ENCODE peak calls at places on chromosomes 16 and 17, in four cellular contexts. R is A549, K is K562, G is GM12878. H is an unnamed sample.
A peak's percentile ranks its signal among the peaks of the same experiment; 100 is the strongest.

GRCh38 chr16:28304214-28304613 is 11.9 kb downstream of the SBK1 start:
- DNase-seq in R (no peak), K (peak; percentile 79), G (no peak), H (peak; percentile 48)

GRCh38 chr16:70766176-70766575 is 34.8 kb downstream of the VAC14 start:
- DNase-seq in R (no peak), K (no peak), G (no peak), H (no peak)

GRCh38 chr16:2468142-2468724 is 2.9 kb upstream of the NTN3 start:
- DNase-seq in R (peak; percentile 23), K (no peak), G (no peak), H (no peak)

GRCh38 chr16:56532714-56533113 is 12.9 kb upstream of the BBS2 start:
- DNase-seq in R (no peak), K (peak; percentile 27), G (no peak), H (peak; percentile 25)

GRCh38 chr17:35740997-35741931 is 9.8 kb downstream of the RASL10B start:
- DNase-seq in R (no peak), K (peak; percentile 79), G (no peak), H (no peak)

GRCh38 chr16:89619880-89620279 is 6.4 kb downstream of the DPEP1 start:
- DNase-seq in R (no peak), K (no peak), G (no peak), H (no peak)

GRCh38 chr17:13961262-13961661 is 108.0 kb upstream of the COX10 start:
- DNase-seq in R (no peak), K (no peak), G (no peak), H (no peak)

GRCh38 chr17:62178579-62178978 is 113.5 kb upstream of the MED13 start:
- DNase-seq in R (no peak), K (no peak), G (no peak), H (no peak)

GRCh38 chr16:23905027-23905426 is 69.2 kb downstream of the PRKCB start:
- DNase-seq in R (peak; percentile 15), K (no peak), G (no peak), H (no peak)

GRCh38 chr17:29572691-29573557 is 4.4 kb downstream of the TP53I13 start:
- DNase-seq in R (no peak), K (peak; percentile 71), G (no peak), H (no peak)

GRCh38 chr16:31869511-31870201 is 4.0 kb upstream of the ZNF267 start:
- DNase-seq in R (no peak), K (no peak), G (peak; percentile 63), H (no peak)

GRCh38 chr17:5769936-5770335 is 185.6 kb upstream of the NLRP1 start:
- DNase-seq in R (no peak), K (no peak), G (no peak), H (no peak)

GRCh38 chr16:62018301-62019060 is 17.8 kb downstream of the CDH8 start:
- DNase-seq in R (no peak), K (no peak), G (no peak), H (no peak)

GRCh38 chr16:58028541-58029070 is 3.1 kb downstream of the MMP15 start:
- DNase-seq in R (no peak), K (no peak), G (no peak), H (no peak)

GRCh38 chr17:63950940-63951907 is 19.1 kb upstream of the CD79B start:
- DNase-seq in R (peak; percentile 74), K (peak; percentile 45), G (no peak), H (peak; percentile 62)

GRCh38 chr17:43609613-43610385 is 51.9 kb downstream of the MEOX1 start:
- DNase-seq in R (no peak), K (no peak), G (no peak), H (no peak)

GRCh38 chr17:43612515-43612914 is 49.2 kb downstream of the MEOX1 start:
- DNase-seq in R (no peak), K (no peak), G (no peak), H (peak; percentile 50)

GRCh38 chr17:43604549-43604948 is 57.2 kb downstream of the MEOX1 start:
- DNase-seq in R (no peak), K (no peak), G (no peak), H (no peak)

GRCh38 chr17:43611230-43611969 is 50.3 kb downstream of the MEOX1 start:
- DNase-seq in R (no peak), K (peak; percentile 63), G (no peak), H (no peak)

DNA sequence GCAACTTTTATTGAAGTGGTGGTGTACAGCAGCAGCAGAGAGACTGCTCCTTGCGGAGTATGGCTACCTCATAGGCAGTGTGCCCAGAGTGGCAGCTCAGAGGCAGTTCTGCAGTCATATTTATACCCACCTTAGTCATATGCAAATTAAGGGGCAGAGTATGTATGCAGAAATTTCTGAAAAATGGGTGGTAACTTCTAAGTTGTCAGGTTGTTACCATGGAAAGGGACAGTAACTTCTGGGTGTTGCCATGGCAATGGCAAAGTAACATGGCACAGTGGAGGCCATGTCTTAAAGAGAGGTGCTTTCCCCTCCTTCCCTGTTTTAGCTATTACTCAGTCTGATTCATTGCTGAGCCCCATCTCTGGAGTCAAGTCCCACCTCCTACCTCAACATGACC is 53.4 kb downstream of the MEOX1 start:
- DNase-seq in R (no peak), K (no peak), G (peak; percentile 28), H (no peak)
- TF ChIP-seq MYC in R (no peak), K (no peak), G (no peak), H (no peak)

DNA sequence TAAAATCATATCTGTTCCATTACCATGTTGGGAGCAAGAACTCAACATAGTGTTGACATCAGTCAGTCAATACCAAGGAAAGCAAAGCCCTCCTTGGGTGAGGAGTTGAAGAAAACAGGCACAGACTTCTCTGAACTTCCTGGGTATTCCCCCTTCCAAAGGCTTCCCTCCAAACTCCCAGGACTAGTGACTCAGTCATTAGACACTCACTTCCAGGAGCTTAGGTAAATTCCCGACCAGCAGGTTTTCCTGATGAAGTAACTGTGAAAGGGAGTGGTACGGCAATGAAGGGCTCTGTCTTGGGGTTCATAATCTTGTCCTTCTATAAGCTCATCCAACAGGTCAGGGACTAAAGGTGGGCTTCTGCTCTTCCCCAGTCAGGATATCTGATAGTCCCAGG is 293.8 kb upstream of the AXIN2 start:
- DNase-seq in R (peak; percentile 28), K (no peak), G (no peak), H (no peak)
- TF ChIP-seq USF2 in R (no peak), K (no peak), G (no peak), H (no peak)

DNA sequence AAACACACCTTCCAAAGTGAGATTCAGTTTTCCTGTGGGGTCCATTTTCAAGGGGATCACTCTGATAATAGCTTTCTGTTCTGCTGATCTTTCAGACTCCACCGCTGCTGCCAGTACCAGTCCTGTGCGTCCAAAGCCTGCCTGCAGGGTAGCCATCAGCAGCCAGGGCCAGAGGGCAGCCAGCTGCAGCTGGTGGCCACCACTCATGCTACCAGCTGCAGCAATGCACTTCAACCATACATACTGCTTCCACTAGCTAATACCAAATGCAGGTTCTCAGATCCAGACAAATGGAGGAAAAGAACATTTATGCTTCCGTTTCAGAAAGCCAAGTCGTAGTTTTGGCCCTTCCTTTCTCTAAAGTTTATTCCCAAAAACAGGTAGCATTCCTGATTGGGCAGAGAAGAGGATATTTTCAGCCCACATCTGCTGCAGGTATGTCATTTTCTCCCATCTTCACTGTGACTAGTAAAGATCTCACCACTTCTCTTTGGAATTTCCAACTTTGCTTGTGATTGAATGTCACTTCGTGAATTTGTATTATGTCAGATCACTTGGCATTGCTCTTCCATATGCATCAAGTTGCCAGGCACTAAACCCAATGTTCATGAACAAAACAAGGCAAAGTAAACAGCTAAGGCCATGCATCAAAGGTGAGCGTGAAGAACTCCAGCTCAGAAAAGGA is 1.8 kb downstream of the RNF43 start:
- DNase-seq in R (peak; percentile 38), K (no peak), G (no peak), H (peak; percentile 74)
- TF ChIP-seq MYC in R (no peak), K (no peak), G (no peak), H (peak; percentile 68)

GRCh38 chr16:14301150-14302030 is 230.3 kb downstream of the MRTFB start:
- DNase-seq in R (peak; percentile 65), K (peak; percentile 21), G (no peak), H (peak; percentile 49)

GRCh38 chr16:14302031-14302398 is 230.9 kb downstream of the MRTFB start:
- DNase-seq in R (peak; percentile 56), K (peak; percentile 87), G (no peak), H (peak; percentile 49)

GRCh38 chr16:14303182-14303618 is 232.1 kb downstream of the MRTFB start:
- DNase-seq in R (no peak), K (peak; percentile 23), G (no peak), H (no peak)

GRCh38 chr16:14303654-14304394 is 232.7 kb downstream of the MRTFB start:
- DNase-seq in R (no peak), K (peak; percentile 34), G (no peak), H (no peak)

GRCh38 chr16:14302399-14303181 is 231.5 kb downstream of the MRTFB start:
- DNase-seq in R (no peak), K (peak; percentile 70), G (no peak), H (no peak)
- TF ChIP-seq USF2 in R (no peak), K (no peak), G (no peak), H (no peak)

DNA sequence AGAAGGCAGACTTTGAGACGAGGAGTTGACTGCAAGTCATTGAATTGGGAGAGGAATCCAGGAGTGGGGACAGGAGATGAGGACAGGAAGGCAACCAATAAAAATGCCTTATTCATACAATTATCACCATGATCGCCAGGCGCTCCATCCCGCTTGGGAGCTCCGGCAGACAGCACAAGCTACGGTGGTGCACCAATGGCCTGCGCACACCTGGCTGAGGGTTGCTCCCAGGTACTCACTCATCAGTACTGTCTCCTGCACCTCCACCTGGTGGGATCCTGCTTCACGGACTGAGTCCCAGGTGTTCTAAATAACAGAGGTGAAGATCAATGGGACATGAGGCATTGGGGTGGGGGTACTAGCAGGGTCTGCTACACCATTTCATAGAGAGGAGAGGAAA is 160.0 kb upstream of the TNRC6C start:
- DNase-seq in R (no peak), K (no peak), G (no peak), H (no peak)
- TF ChIP-seq MYC in R (no peak), K (no peak), G (no peak), H (no peak)